ENCODE peak calls at places on chromosomes 13 and 19, in four cellular contexts. L is heart left ventricle, R is ovary, U is foreskin fibroblast. F is an unnamed sample.

GRCh38 chr19:51365211-51366049 is 758 bp downstream of the ETFB start:
- DNase-seq in U (peak), R (no peak), L (no peak), F (no peak)

GRCh38 chr19:18854982-18855381 is 23.2 kb downstream of the UPF1 start:
- DNase-seq in L (no peak), R (no peak), U (no peak), F (no peak)

GRCh38 chr19:40799558-40800338 is 757 bp downstream of the EGLN2 start:
- DNase-seq in U (peak), L (peak), R (peak), F (no peak)

GRCh38 chr19:52391135-52391534 is 6.5 kb upstream of the ZNF528 start:
- DNase-seq in L (no peak), U (peak), R (no peak), F (no peak)

GRCh38 chr19:30116984-30117555 is 175.0 kb downstream of the URI1 start:
- DNase-seq in L (no peak), U (no peak), R (no peak), F (no peak)

GRCh38 chr19:47004012-47004465 is 15.6 kb upstream of the NPAS1 start:
- DNase-seq in U (no peak), L (no peak), R (no peak), F (no peak)

GRCh38 chr13:74406439-74406838 is 272.2 kb upstream of the KLF12 start:
- DNase-seq in R (no peak), U (peak), L (no peak), F (no peak)

GRCh38 chr13:41696163-41697003 is 239.0 kb downstream of the RGCC start:
- DNase-seq in U (peak), L (no peak), R (no peak), F (no peak)

GRCh38 chr19:58569191-58569942 is 3.8 kb downstream of the MZF1 start:
- DNase-seq in U (no peak), L (no peak), R (peak), F (no peak)

GRCh38 chr13:102550507-102550906 is 46.3 kb upstream of the TPP2 start:
- DNase-seq in L (no peak), R (no peak), U (no peak), F (no peak)

GRCh38 chr13:110008816-110009215 is 222.4 kb upstream of the IRS2 start:
- DNase-seq in L (no peak), R (no peak), U (no peak), F (no peak)

GRCh38 chr13:111280226-111280625 is 40.2 kb upstream of the TEX29 start:
- DNase-seq in R (no peak), U (no peak), L (no peak), F (no peak)

GRCh38 chr13:28501547-28501946 is 6.6 kb upstream of the FLT1 start:
- DNase-seq in R (no peak), U (no peak), L (peak), F (no peak)

GRCh38 chr13:54733639-54734038 is 1705.0 kb downstream of the OLFM4 start:
- DNase-seq in U (no peak), R (no peak), L (no peak), F (no peak)

GRCh38 chr19:48190288-48191284 is 20.1 kb downstream of the ZSWIM9 start:
- DNase-seq in L (no peak), U (peak), R (no peak), F (peak)

GRCh38 chr19:4130635-4131438 is 6.9 kb upstream of the MAP2K2 start:
- DNase-seq in R (no peak), L (no peak), U (peak), F (no peak)

GRCh38 chr19:32646556-32646955 is 28.4 kb downstream of the ANKRD27 start:
- DNase-seq in L (no peak), U (no peak), R (no peak), F (no peak)

GRCh38 chr13:41061914-41062837 is 867 bp downstream of the WBP4 start:
- DNase-seq in L (no peak), U (peak), R (no peak), F (no peak)

GRCh38 chr13:96651598-96651997 is 342.7 kb downstream of the OXGR1 start:
- DNase-seq in L (no peak), R (no peak), U (no peak), F (no peak)

GRCh38 chr19:10237702-10238101 is 6.6 kb upstream of the S1PR2 start:
- DNase-seq in U (no peak), R (no peak), L (no peak), F (no peak)

GRCh38 chr19:56026769-56027168 is 40.2 kb downstream of the NLRP5 start:
- DNase-seq in L (no peak), R (no peak), U (no peak), F (no peak)

GRCh38 chr13:110254151-110254679 is 52.7 kb downstream of the COL4A1 start:
- DNase-seq in R (no peak), L (no peak), U (no peak), F (no peak)

GRCh38 chr19:34664870-34665269 is 12.1 kb downstream of the SCGB2B2 start:
- DNase-seq in L (no peak), U (no peak), R (no peak), F (no peak)

GRCh38 chr19:34666200-34666957 is 10.6 kb downstream of the SCGB2B2 start:
- DNase-seq in U (no peak), R (no peak), L (no peak), F (no peak)

GRCh38 chr19:34661357-34661756 is 15.6 kb downstream of the SCGB2B2 start:
- DNase-seq in R (no peak), L (no peak), U (no peak), F (no peak)

GRCh38 chr19:34664168-34664567 is 12.8 kb downstream of the SCGB2B2 start:
- DNase-seq in R (no peak), L (no peak), U (no peak), F (no peak)

DNA sequence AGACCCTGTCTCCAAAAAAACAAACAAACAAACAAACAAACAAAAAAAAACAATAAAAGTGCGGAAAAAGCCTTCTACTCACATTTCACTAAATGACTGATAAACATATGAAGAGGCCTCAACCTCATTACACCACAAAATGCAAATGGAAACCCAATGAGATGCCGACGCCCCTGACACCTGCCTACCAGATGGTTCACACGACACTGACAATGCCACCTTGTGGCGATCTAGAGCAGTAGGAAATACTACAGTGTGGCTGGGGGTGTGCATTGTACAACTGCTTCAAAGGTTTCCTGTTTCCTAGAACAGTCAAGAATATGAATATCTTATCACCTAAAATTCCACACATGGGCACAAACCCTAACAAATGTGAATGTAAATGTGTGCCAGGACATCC is 14.0 kb downstream of the SCGB2B2 start:
- DNase-seq in U (peak), L (no peak), R (no peak), F (no peak)
- TF ChIP-seq CTCF in U (peak), L (peak), R (no peak), F (no peak)

GRCh38 chr19:1168877-1169791 is 4.9 kb downstream of the SBNO2 start:
- DNase-seq in R (peak), L (peak), U (peak), F (no peak)

GRCh38 chr19:1167687-1168561 is 6.1 kb downstream of the SBNO2 start:
- DNase-seq in U (no peak), L (no peak), R (peak), F (no peak)

GRCh38 chr19:1168562-1168873 is 5.5 kb downstream of the SBNO2 start:
- DNase-seq in U (no peak), L (no peak), R (no peak), F (no peak)

GRCh38 chr19:1164684-1165531 is 9.2 kb downstream of the SBNO2 start:
- DNase-seq in U (no peak), L (no peak), R (peak), F (no peak)

GRCh38 chr19:1166872-1167573 is 7.0 kb downstream of the SBNO2 start:
- DNase-seq in U (no peak), L (no peak), R (peak), F (no peak)
- TF ChIP-seq CTCF in U (no peak), L (no peak), R (no peak), F (no peak)

DNA sequence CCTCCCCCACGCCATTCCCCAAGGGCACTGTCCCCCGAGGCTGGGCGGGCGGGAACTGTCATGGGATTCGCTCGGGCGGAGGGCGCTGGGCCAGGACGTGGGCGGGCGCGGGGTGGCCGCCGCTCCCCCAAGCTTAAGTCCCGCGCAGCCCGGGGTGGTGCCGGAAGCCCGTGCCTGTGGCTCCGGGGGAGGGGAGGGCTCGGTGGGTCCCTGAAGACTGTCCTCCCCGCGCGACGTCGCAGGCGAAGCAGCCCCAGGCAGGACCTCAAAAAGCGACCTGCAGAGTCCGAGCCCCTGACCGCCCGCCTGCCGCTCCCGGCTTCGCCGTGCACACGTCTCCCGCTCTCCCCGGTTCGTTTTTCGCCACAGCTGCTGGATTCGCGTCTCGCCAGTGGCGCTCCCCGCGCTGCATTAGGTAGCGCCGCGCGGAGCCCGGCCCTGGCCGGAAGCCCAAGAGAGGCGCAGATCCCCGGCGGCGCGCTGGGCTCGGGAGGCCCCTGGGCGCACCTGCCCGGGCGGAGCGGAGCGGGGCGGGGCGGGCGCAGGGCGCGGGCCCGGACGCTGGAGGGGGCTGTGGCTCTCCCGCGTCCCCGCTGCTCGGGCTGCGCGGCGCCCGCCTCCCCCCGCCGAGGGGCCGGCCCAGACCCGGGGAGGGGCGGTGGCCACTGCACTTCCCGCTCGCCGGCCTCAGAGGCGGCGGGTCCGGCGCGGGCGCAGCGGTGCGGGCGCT is at the start of gene FARP1:
- DNase-seq in U (peak), R (peak), L (peak), F (peak)
- TF ChIP-seq CTCF in U (no peak), R (no peak), L (peak), F (no peak)

GRCh38 chr13:103762523-103762922 is 696.3 kb upstream of the SLC10A2 start:
- DNase-seq in L (no peak), U (no peak), R (no peak), F (no peak)
- TF ChIP-seq CTCF in L (no peak), U (no peak), R (no peak), F (peak)

GRCh38 chr19:44988896-44989563 is 12.2 kb upstream of the RELB start:
- DNase-seq in L (peak), R (peak), U (peak), F (peak)
- TF ChIP-seq CTCF in L (peak), R (no peak), U (peak), F (no peak)